ENCODE peak calls at places on chromosome 16, in nine cellular contexts. T is progenitor cell of endocrine pancreas, K is fibroblast of lung, Y is BJ, S is OCI-LY7, H is cardiac fibroblast, M is omental fat pad, R is B cell, F is A549. P is an unnamed sample.

GRCh38 chr16:6682142-6682811 is 650.4 kb upstream of the RBFOX1 start:
- DNase-seq in T (peak), K (no peak), Y (no peak), S (peak), H (no peak), M (no peak), R (no peak), F (peak), P (peak)

GRCh38 chr16:66469291-66469931 is 42.3 kb downstream of the BEAN1 start:
- DNase-seq in T (no peak), K (no peak), Y (no peak), S (no peak), H (no peak), M (no peak), R (no peak), F (no peak), P (no peak)

GRCh38 chr16:81715358-81716196 is 63.5 kb upstream of the PLCG2 start:
- DNase-seq in T (no peak), K (no peak), Y (no peak), S (peak), H (no peak), M (no peak), R (peak), F (no peak), P (no peak)

GRCh38 chr16:74625500-74626350 is 18.8 kb upstream of the GLG1 start:
- DNase-seq in T (no peak), K (no peak), Y (no peak), S (no peak), H (no peak), M (no peak), R (no peak), F (no peak), P (no peak)

GRCh38 chr16:2487903-2488531 is 13.1 kb downstream of the TBC1D24 start:
- DNase-seq in T (no peak), K (no peak), Y (no peak), S (no peak), H (no peak), M (no peak), R (no peak), F (no peak), P (no peak)

GRCh38 chr16:15616068-15616467 is 26.9 kb downstream of the MARF1 start:
- DNase-seq in T (no peak), K (no peak), Y (no peak), S (no peak), H (no peak), M (no peak), R (no peak), F (no peak), P (no peak)

GRCh38 chr16:75420987-75421819 is 12.1 kb downstream of the CFDP1 start:
- DNase-seq in T (peak), K (peak), Y (no peak), S (no peak), H (peak), M (peak), R (no peak), F (no peak), P (peak)

GRCh38 chr16:28163699-28164584 is 47.8 kb downstream of the XPO6 start:
- DNase-seq in T (no peak), K (peak), Y (peak), S (no peak), H (peak), M (no peak), R (no peak), F (no peak), P (no peak)

GRCh38 chr16:1105888-1106620 is 10.0 kb upstream of the C1QTNF8 start:
- DNase-seq in T (peak), K (peak), Y (no peak), S (peak), H (peak), M (no peak), R (no peak), F (peak), P (peak)

GRCh38 chr16:10183606-10183959 is 1.4 kb upstream of the GRIN2A start:
- DNase-seq in T (no peak), K (no peak), Y (no peak), S (no peak), H (no peak), M (no peak), R (no peak), F (no peak), P (no peak)

GRCh38 chr16:29876578-29877249 is 13.7 kb upstream of the CDIPT start:
- DNase-seq in T (no peak), K (no peak), Y (no peak), S (no peak), H (no peak), M (no peak), R (no peak), F (no peak), P (no peak)

GRCh38 chr16:74607967-74608356 is 1.0 kb upstream of the GLG1 start:
- DNase-seq in T (no peak), K (no peak), Y (no peak), S (no peak), H (no peak), M (no peak), R (no peak), F (no peak), P (peak)

GRCh38 chr16:85243312-85243711 is 131.0 kb upstream of the CIBAR2 start:
- DNase-seq in T (no peak), K (no peak), Y (no peak), S (no peak), H (no peak), M (no peak), R (no peak), F (no peak), P (no peak)

GRCh38 chr16:64657316-64658011 is 464.4 kb downstream of the CDH11 start:
- DNase-seq in T (no peak), K (peak), Y (no peak), S (no peak), H (no peak), M (no peak), R (no peak), F (no peak), P (no peak)

GRCh38 chr16:31696968-31697743 is 169.5 kb downstream of the AHSP start:
- DNase-seq in T (no peak), K (peak), Y (no peak), S (peak), H (peak), M (no peak), R (no peak), F (no peak), P (no peak)

GRCh38 chr16:2610781-2611498 is 71.4 kb upstream of the KCTD5 start:
- DNase-seq in T (no peak), K (no peak), Y (no peak), S (no peak), H (no peak), M (no peak), R (no peak), F (no peak), P (no peak)

GRCh38 chr16:81466351-81466960 is 21.8 kb downstream of the CMIP start:
- DNase-seq in T (no peak), K (peak), Y (no peak), S (no peak), H (peak), M (no peak), R (no peak), F (no peak), P (no peak)

DNA sequence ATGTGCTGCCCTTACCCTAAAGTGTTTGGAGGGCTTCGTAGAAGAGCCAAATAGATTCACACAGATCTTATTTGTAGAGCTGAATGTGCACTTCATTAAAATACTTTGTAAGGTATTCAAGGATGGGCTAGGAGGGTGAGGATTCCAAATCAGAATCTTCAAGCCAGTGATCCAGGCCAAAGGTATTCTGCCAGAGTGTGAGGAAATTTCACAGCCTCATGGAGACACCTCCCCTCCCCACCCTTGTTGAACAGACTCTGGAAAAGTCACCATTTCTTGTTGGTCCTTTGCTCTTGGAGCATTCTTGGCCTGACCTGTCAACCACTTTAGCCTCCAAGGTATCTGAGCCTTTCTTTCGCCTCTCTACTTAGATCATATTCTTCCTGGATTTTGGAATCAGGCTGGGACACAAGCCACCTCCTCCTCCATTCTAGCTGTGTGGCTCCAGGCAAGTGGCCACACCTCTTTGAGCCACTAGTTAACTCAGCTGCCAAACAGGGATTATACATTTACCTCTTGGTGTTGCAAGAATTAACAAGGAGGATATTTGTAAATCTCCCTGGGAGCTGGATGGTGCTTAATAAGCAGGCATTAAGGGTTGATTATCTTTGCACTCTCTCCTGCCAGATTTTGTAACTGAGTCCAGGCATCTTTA is 193.4 kb downstream of the WWOX start:
- DNase-seq in T (no peak), K (no peak), Y (no peak), S (no peak), H (no peak), M (no peak), R (no peak), F (no peak), P (no peak)
- TF ChIP-seq CTCF in T (no peak), K (no peak), Y (no peak), S (no peak), H (no peak), M (no peak), R (no peak), F (no peak), P (no peak)

GRCh38 chr16:77435240-77435819 is 496 bp upstream of the ADAMTS18 start:
- DNase-seq in T (no peak), K (no peak), Y (no peak), S (no peak), H (no peak), M (no peak), R (no peak), F (no peak), P (no peak)

GRCh38 chr16:77439106-77439505 is 4.3 kb upstream of the ADAMTS18 start:
- DNase-seq in T (no peak), K (no peak), Y (no peak), S (no peak), H (no peak), M (no peak), R (no peak), F (no peak), P (no peak)

GRCh38 chr16:77434365-77435239 is at the start of gene ADAMTS18:
- DNase-seq in T (peak), K (no peak), Y (no peak), S (no peak), H (no peak), M (no peak), R (no peak), F (no peak), P (no peak)

GRCh38 chr16:77434022-77434364 is 841 bp downstream of the ADAMTS18 start:
- DNase-seq in T (no peak), K (no peak), Y (no peak), S (no peak), H (no peak), M (no peak), R (no peak), F (no peak), P (no peak)

DNA sequence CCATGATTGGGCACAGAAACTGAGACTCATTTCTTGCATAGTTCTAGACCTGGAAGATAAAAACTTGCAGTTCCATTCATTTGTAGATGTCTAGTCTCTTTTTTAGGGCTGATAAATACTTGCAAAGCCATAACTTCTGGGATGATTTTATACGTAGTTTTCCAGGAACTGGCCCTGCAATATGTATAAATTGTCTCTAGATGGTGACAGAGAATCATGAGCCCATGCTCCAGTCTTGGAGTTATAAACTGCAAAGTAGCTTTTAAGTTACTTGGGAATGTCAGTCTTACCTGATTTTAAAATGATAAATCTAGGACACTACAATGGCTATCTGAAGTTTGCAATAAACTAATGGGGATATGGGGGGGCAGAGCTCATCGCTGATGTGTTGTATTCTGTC is 3.0 kb upstream of the ADAMTS18 start:
- DNase-seq in T (no peak), K (no peak), Y (no peak), S (no peak), H (no peak), M (no peak), R (no peak), F (no peak), P (no peak)
- TF ChIP-seq CTCF in T (peak), K (peak), Y (no peak), S (peak), H (peak), M (no peak), R (no peak), F (peak), P (peak)

DNA sequence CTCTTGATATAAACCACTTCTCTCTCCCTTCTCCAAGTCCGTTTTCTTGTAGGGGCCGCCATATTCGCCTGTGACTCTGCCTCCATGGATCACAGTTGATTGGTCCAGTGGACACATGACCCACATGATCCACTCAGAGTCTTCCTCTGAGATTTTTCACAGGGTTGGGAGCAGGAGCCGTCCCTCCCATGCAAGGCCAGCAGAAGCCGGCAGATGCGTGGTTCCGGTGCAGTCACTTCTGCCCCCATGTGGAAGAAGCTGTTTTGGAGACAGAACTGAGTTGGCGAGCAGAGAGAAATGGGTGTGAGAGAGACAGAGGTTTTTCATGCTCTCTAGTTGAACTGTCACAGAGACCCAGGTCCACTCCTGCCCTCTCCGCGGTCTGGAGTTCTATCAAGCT is 83.3 kb downstream of the C16orf95 start:
- DNase-seq in T (no peak), K (peak), Y (no peak), S (peak), H (peak), M (no peak), R (no peak), F (no peak), P (no peak)
- TF ChIP-seq CTCF in T (peak), K (peak), Y (peak), S (no peak), H (peak), M (no peak), R (no peak), F (no peak), P (no peak)

GRCh38 chr16:59259074-59259963 is 525.2 kb upstream of the GOT2 start:
- DNase-seq in T (no peak), K (peak), Y (no peak), S (no peak), H (no peak), M (no peak), R (no peak), F (no peak), P (no peak)
- TF ChIP-seq CTCF in T (no peak), K (no peak), Y (no peak), S (no peak), H (no peak), M (no peak), R (no peak), F (no peak), P (no peak)

DNA sequence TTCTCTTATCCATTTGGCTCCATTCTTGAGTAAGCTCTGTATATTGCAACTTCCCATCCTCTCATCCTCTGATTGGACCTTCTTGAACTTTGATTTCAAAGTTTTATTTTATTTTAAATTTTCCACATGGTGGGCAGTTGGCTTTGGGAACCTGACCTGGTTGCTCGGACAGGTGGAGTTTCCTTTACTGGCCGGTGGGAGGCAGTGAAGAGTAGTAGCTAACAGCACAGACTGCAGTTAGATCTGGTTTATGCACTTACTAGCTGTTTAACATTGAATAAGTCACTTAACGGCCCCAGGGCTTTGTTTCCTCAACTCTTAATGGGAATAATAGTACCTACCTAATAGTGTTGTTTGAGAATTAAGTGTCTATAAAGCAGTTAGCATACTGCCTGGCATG is 92.8 kb downstream of the GPR139 start:
- DNase-seq in T (no peak), K (no peak), Y (no peak), S (no peak), H (no peak), M (no peak), R (no peak), F (peak), P (no peak)
- TF ChIP-seq CTCF in T (peak), K (peak), Y (peak), S (peak), H (peak), M (no peak), R (no peak), F (peak), P (peak)

GRCh38 chr16:24011237-24011636 is 175.5 kb downstream of the PRKCB start:
- DNase-seq in T (no peak), K (no peak), Y (no peak), S (no peak), H (no peak), M (no peak), R (no peak), F (no peak), P (no peak)

GRCh38 chr16:24010440-24011089 is 174.8 kb downstream of the PRKCB start:
- DNase-seq in T (peak), K (peak), Y (peak), S (peak), H (peak), M (peak), R (peak), F (peak), P (peak)

GRCh38 chr16:24013054-24013636 is 177.4 kb downstream of the PRKCB start:
- DNase-seq in T (no peak), K (no peak), Y (no peak), S (no peak), H (no peak), M (no peak), R (peak), F (no peak), P (no peak)

GRCh38 chr16:24015923-24016322 is 180.1 kb downstream of the PRKCB start:
- DNase-seq in T (no peak), K (no peak), Y (no peak), S (no peak), H (no peak), M (no peak), R (peak), F (peak), P (no peak)

DNA sequence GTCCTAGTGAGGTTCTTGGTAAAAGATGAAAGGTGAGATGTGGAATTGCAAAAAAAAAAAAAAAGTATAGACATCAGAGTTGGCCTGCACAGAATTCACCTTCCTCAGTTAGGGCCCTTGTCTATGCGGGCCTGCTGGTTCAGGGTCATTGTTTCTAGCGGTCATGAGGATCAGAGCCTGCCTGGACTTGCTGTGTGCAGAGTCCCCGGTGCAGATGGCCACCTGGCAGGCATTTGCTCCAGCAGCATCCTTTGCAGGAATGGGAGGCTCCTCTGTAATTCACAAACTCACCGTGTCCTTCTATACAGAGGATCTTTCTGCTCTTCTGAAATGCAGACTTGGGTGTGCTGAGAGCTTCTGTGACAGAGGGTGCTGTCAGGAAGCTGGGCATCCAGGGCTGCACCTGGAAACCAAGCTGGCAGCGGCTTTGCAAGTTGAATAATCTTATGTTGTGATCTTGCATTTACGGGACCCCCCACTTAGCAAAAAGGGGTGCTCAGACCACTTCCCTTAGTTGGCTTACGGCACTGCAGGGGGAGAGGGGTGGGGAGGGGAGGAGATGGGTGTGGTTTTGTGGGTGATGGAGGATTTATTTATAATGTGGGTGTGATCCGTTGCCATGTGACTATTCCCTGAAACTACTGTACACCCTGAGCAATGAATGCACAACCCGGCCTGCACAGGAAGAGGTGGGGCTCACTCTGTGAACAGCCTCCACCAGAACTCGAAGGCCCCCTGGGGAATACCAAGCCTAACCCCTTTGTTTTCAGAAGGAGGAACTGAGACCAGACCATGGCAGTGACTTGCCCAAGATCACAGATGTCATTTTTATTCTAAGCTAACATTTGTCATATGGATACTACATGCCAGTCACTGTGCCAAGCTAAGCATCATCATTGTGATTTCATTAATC is 178.2 kb downstream of the PRKCB start:
- DNase-seq in T (no peak), K (no peak), Y (no peak), S (peak), H (no peak), M (no peak), R (peak), F (no peak), P (no peak)
- TF ChIP-seq CTCF in T (no peak), K (no peak), Y (no peak), S (no peak), H (no peak), M (no peak), R (no peak), F (no peak), P (no peak)

GRCh38 chr16:68115851-68116250 is 30.7 kb downstream of the NFATC3 start:
- DNase-seq in T (no peak), K (no peak), Y (no peak), S (no peak), H (no peak), M (no peak), R (no peak), F (no peak), P (no peak)

GRCh38 chr16:68113059-68113757 is 28.0 kb downstream of the NFATC3 start:
- DNase-seq in T (no peak), K (no peak), Y (no peak), S (no peak), H (no peak), M (no peak), R (no peak), F (no peak), P (no peak)

GRCh38 chr16:68117884-68118283 is 32.7 kb downstream of the NFATC3 start:
- DNase-seq in T (no peak), K (no peak), Y (no peak), S (no peak), H (no peak), M (no peak), R (no peak), F (no peak), P (no peak)

GRCh38 chr16:68113765-68114240 is 28.6 kb downstream of the NFATC3 start:
- DNase-seq in T (no peak), K (no peak), Y (no peak), S (no peak), H (no peak), M (no peak), R (no peak), F (no peak), P (no peak)

DNA sequence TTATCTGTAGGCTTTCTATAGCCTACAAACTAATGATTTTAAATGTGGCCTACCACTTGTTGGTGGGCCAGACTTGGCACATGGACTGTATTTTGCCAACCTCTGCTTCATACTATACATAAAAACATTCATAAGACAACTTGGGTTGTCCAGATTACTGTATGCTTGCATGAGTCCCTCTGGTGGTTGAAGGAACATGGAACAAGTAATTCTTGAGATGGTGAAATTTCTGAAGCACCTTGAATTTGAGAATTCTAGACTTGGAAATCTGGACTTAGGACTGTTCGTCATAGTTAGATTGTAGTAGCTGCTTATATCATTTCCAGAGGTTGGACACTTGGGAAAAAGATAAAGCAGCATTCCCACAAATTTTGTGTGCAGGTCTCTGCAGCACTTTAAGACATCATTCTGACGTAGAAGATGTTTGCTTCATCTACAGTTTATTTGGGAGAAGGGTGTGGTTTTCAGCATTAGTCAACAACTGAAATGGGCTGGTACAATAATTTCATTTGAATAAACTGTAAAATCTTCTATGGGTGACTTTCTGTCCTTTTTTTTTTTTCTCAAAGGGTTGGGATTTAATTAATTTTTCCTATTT is 31.2 kb downstream of the NFATC3 start:
- DNase-seq in T (no peak), K (peak), Y (no peak), S (peak), H (peak), M (no peak), R (no peak), F (peak), P (no peak)
- TF ChIP-seq CTCF in T (peak), K (peak), Y (peak), S (peak), H (peak), M (no peak), R (peak), F (peak), P (peak)

P was measured in neural crest cell.